ENCODE peak calls at places on chromosome 15, in ten cellular contexts. F is neuronal stem cell; V is endothelial cell; N is RWPE1; T is cardiac muscle cell; J is NCI-H524; C is HEK293T; Y is kidney tubule cell; Z is activated naive CD4-positive, alpha-beta T cell treated with anti-CD3 and anti-CD28 coated beads, Interleukin-2, amount 10 ng/mL, durations not matched to agents 7 days and 5 days; S is NCI-H69. U is an unnamed sample.

GRCh38 chr15:84588053-84588874 is 12.5 kb upstream of the ZSCAN2 start:
- DNase-seq in T (peak), N (peak), F (peak), J (peak), S (peak), V (peak), C (peak), Z (peak), Y (peak), U (peak)

GRCh38 chr15:39301589-39301999 is 279.3 kb upstream of the THBS1 start:
- DNase-seq in F (no peak), V (no peak), N (no peak), S (no peak), C (no peak), Y (no peak), J (no peak), Z (no peak), T (no peak), U (no peak)

GRCh38 chr15:98421419-98422085 is 226.8 kb upstream of the IGF1R start:
- DNase-seq in F (peak), V (peak), T (peak), C (peak), S (peak), J (peak), N (peak), Z (peak), Y (peak), U (peak)

GRCh38 chr15:63611217-63611616 is 14.0 kb downstream of the FBXL22 start:
- DNase-seq in N (no peak), Z (no peak), V (no peak), T (no peak), F (no peak), S (peak), J (peak), Y (no peak), C (no peak), U (no peak)

GRCh38 chr15:77623008-77623877 is 9.5 kb downstream of the LINGO1 start:
- DNase-seq in Z (no peak), S (peak), C (no peak), V (no peak), J (no peak), F (no peak), T (no peak), Y (no peak), N (no peak), U (no peak)

GRCh38 chr15:39279331-39279730 is 301.5 kb upstream of the THBS1 start:
- DNase-seq in C (no peak), Z (no peak), Y (no peak), F (no peak), N (no peak), V (no peak), S (no peak), T (no peak), J (no peak), U (no peak)

GRCh38 chr15:61420546-61420945 is 191.4 kb upstream of the RORA start:
- DNase-seq in T (no peak), C (no peak), J (no peak), S (no peak), Y (no peak), N (no peak), V (no peak), Z (no peak), F (no peak), U (no peak)

GRCh38 chr15:78382114-78382886 is 42.1 kb downstream of the CRABP1 start:
- DNase-seq in C (no peak), V (no peak), N (no peak), J (no peak), T (no peak), Z (no peak), S (no peak), Y (no peak), F (no peak), U (no peak)

GRCh38 chr15:33675246-33675645 is 293.1 kb upstream of the CHRM5 start:
- DNase-seq in C (peak), T (peak), Z (no peak), S (peak), J (peak), V (no peak), Y (peak), F (peak), N (peak), U (peak)

U was measured in kidney glomerular epithelial cell.